ENCODE peak calls at places on chromosomes 5 and 9, in eight cellular contexts. G is psoas muscle, M is SK-N-SH, O is K562, S is A673, K is dorsolateral prefrontal cortex, P is AG04450, N is MM.1S. U is an unnamed sample.

GRCh38 chr9:15642369-15642962 is 89.6 kb downstream of the CCDC171 start:
- DNase-seq in G (no peak), M (peak), O (peak), S (peak), K (no peak), P (peak), N (peak), U (no peak)

GRCh38 chr9:109139851-109140250 is 20.1 kb upstream of the TMEM245 start:
- DNase-seq in G (no peak), M (no peak), O (no peak), S (no peak), K (no peak), P (no peak), N (no peak), U (no peak)

GRCh38 chr5:157217289-157218024 is 36.8 kb downstream of the ITK start:
- DNase-seq in G (no peak), M (no peak), O (no peak), S (peak), K (no peak), P (no peak), N (no peak), U (no peak)

GRCh38 chr5:71663570-71663969 is 55.5 kb upstream of the CARTPT start:
- DNase-seq in G (no peak), M (no peak), O (no peak), S (no peak), K (no peak), P (no peak), N (no peak), U (no peak)

GRCh38 chr9:4883326-4883873 is 90.7 kb downstream of the RCL1 start:
- DNase-seq in G (no peak), M (no peak), O (no peak), S (no peak), K (no peak), P (no peak), N (no peak), U (no peak)

GRCh38 chr5:135033026-135033861 is 784 bp downstream of the PITX1 start:
- DNase-seq in G (peak), M (peak), O (peak), S (peak), K (no peak), P (peak), N (peak), U (no peak)

GRCh38 chr5:1718669-1719068 is 81.0 kb downstream of the MRPL36 start:
- DNase-seq in G (no peak), M (no peak), O (peak), S (no peak), K (no peak), P (no peak), N (no peak), U (no peak)

GRCh38 chr5:177336112-177336511 is 15.4 kb downstream of the LMAN2 start:
- DNase-seq in G (no peak), M (peak), O (no peak), S (peak), K (no peak), P (no peak), N (no peak), U (no peak)

GRCh38 chr5:763397-763796 is 21.1 kb downstream of the ZDHHC11B start:
- DNase-seq in G (no peak), M (peak), O (no peak), S (no peak), K (no peak), P (no peak), N (no peak), U (no peak)

GRCh38 chr5:163529698-163530097 is 24.3 kb downstream of the MAT2B start:
- DNase-seq in G (no peak), M (no peak), O (no peak), S (no peak), K (no peak), P (no peak), N (no peak), U (no peak)

GRCh38 chr9:79719989-79720388 is 148.2 kb downstream of the TLE4 start:
- DNase-seq in G (no peak), M (no peak), O (no peak), S (peak), K (no peak), P (no peak), N (no peak), U (no peak)

GRCh38 chr5:167908596-167908995 is 382.8 kb upstream of the WWC1 start:
- DNase-seq in G (no peak), M (no peak), O (no peak), S (peak), K (no peak), P (no peak), N (no peak), U (no peak)

GRCh38 chr5:53418409-53418808 is 62.0 kb upstream of the FST start:
- DNase-seq in G (no peak), M (no peak), O (no peak), S (no peak), K (no peak), P (no peak), N (no peak), U (no peak)

GRCh38 chr5:180216646-180217171 is 7.7 kb upstream of the RASGEF1C start:
- DNase-seq in G (no peak), M (no peak), O (no peak), S (no peak), K (no peak), P (no peak), N (no peak), U (no peak)

GRCh38 chr5:34756781-34757624 is 82.0 kb upstream of the TTC23L start:
- DNase-seq in G (no peak), M (no peak), O (no peak), S (no peak), K (no peak), P (no peak), N (no peak), U (no peak)

GRCh38 chr5:41211417-41211816 is 1.9 kb downstream of the C6 start:
- DNase-seq in G (no peak), M (no peak), O (no peak), S (no peak), K (no peak), P (no peak), N (no peak), U (no peak)

GRCh38 chr5:56055859-56056258 is 61.1 kb upstream of the IL6ST start:
- DNase-seq in G (no peak), M (no peak), O (no peak), S (no peak), K (no peak), P (no peak), N (no peak), U (no peak)

GRCh38 chr9:98867434-98868168 is 60.1 kb downstream of the GALNT12 start:
- DNase-seq in G (peak), M (no peak), O (peak), S (no peak), K (no peak), P (peak), N (no peak), U (no peak)

GRCh38 chr9:125141751-125142150 is 1.6 kb downstream of the SCAI start:
- DNase-seq in G (no peak), M (no peak), O (no peak), S (no peak), K (no peak), P (no peak), N (no peak), U (no peak)
- H3K4me3 ChIP-seq in G (no peak), M (no peak), O (no peak), S (no peak), K (peak), P (peak), N (no peak), U (no peak)

DNA sequence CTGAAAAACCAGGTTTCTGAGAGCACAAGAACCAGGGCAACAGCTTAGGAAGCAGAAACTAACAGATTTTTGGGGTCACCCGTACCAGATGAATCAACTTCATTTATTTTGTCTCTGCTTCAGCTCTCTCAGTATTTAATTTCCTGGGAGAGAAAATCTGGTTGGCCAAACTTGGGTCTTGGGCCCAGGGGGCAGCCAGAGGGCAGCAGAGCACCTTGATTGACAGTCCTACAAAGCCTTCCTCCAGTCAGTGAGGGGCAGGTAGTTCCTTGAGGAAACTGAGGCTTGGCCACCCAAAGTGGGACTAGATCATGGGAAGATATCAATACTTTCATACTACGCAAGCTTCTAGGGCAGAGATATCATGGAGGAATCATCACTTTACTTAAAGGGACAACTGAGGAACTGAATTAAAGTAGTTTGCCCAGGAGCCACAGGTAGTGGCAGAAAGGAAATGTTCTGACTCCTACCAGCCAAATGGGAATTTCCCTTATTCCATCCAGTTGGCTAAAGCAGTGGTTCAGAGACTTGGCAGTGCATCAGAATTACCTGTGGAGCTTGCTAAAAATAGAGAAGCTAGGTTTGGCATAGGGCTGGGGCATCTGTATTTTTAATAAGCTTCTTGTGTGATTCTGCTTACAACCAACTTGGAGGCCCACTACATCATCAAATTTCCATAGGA is 21.5 kb upstream of the ARHGAP26 start:
- DNase-seq in G (no peak), M (peak), O (peak), S (peak), K (no peak), P (no peak), N (peak), U (no peak)
- TF ChIP-seq CTCF in G (peak), M (peak), O (peak), S (peak), K (peak), P (peak), N (peak), U (no peak)

DNA sequence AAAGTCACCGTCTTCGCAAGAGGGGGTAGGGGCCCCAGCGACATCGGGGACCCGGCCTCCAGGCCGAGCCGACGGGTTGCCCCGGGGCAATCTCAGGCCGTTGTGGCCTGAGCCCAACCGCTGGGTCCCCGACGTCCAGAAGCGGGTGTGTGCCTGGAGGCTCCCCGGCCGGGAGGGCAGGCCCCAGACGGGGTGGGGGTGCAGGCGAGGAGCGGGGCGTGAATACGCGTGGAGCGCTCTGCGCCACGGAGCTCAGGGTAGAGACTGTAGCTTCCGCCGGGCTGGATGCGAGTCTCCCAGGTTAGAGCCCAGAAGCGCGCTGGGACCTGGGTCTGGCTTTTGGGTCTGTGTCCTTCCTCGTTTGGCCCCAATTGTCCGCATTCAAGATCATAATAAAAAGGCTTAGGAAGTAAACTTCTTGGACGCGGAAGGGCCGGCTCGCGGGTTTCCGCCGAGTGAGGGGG is 3.5 kb downstream of the BARX1 start:
- DNase-seq in G (no peak), M (peak), O (no peak), S (no peak), K (no peak), P (no peak), N (no peak), U (no peak)
- H3K4me3 ChIP-seq in G (peak), M (peak), O (no peak), S (no peak), K (peak), P (no peak), N (no peak), U (no peak)

DNA sequence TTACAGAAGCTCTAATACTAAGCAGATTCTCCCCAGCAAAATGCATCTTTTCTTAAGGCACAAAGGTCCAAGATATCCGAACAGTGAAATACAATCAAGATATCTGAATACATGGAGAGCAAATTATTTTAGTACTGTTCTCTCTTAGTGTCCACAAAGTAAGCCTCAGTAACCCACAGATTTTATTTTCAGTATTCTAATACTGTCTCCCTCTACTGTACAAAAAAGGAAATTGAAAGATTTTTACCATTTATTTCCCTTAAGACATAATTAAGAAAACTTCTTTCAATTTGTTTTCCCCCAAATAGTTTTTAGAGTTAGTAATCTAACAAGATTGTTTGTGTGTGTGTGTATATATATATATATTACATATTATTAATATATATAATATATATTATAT is 24.7 kb upstream of the NOL6 start:
- DNase-seq in G (no peak), M (no peak), O (no peak), S (peak), K (no peak), P (no peak), N (peak), U (no peak)
- TF ChIP-seq CTCF in G (peak), M (peak), O (no peak), S (peak), K (peak), P (peak), N (peak), U (no peak)

DNA sequence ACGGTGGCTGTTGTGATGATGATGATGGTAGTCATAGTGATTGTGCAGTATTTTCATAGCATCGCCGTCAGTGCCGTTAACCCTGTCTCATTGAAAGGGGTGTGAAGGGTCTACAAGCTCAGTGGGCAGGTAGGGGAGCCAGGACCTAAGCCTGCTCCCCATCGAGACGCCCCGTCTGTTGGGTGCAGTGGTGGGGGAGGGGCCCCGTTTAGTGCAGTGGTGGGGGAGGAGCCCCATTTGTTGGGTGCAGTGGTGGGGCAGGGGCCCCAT is 68.6 kb downstream of the COL5A1 start:
- DNase-seq in G (no peak), M (no peak), O (no peak), S (no peak), K (no peak), P (no peak), N (no peak), U (no peak)
- H3K4me3 ChIP-seq in G (no peak), M (no peak), O (no peak), S (no peak), K (no peak), P (no peak), N (no peak), U (no peak)

GRCh38 chr5:127572930-127573329 is 55.5 kb downstream of the PRRC1 start:
- DNase-seq in G (no peak), M (no peak), O (peak), S (peak), K (no peak), P (no peak), N (no peak), U (no peak)
- TF ChIP-seq CTCF in G (no peak), M (peak), O (no peak), S (peak), K (no peak), P (peak), N (no peak), U (no peak)